ENCODE peak calls at places on chromosomes 16 and 17, in six cellular contexts. V is IMR-90, S is Peyer's patch, W is body of pancreas, X is heart left ventricle, F is HCT116. C is an unnamed sample.
A peak's percentile ranks its signal among the peaks of the same experiment; 100 is the strongest.

GRCh38 chr16:66120656-66121055 is 245.8 kb upstream of the CDH5 start:
- DNase-seq in F (no peak), W (no peak), X (no peak), V (peak; percentile 41), S (no peak), C (no peak)

GRCh38 chr17:9948967-9949366 is 43.9 kb upstream of the RCVRN start:
- DNase-seq in W (no peak), X (peak; percentile 10), S (no peak), F (no peak), V (no peak), C (no peak)

GRCh38 chr17:83079340-83079747 is at the start of gene METRNL:
- DNase-seq in F (no peak), W (peak; percentile 83), S (peak; percentile 90), V (peak; percentile 50), X (peak; percentile 84), C (no peak)

GRCh38 chr17:75364078-75364477 is 41.4 kb downstream of the GRB2 start:
- DNase-seq in S (no peak), F (no peak), W (no peak), V (peak; percentile 84), X (no peak), C (no peak)

GRCh38 chr17:9669551-9670008 is 24.3 kb downstream of the USP43 start:
- DNase-seq in W (no peak), V (no peak), F (no peak), X (no peak), S (no peak), C (no peak)

GRCh38 chr17:53749178-53749577 is 73.5 kb upstream of the KIF2B start:
- DNase-seq in W (peak; percentile 17), S (no peak), F (no peak), X (no peak), V (no peak), C (no peak)

GRCh38 chr17:80035937-80036714 is at the start of gene CCDC40:
- DNase-seq in X (peak; percentile 88), V (peak; percentile 59), S (peak; percentile 91), W (peak; percentile 90), F (peak; percentile 50), C (no peak)

GRCh38 chr17:45149669-45150603 is 1.7 kb downstream of the HEXIM1 start:
- DNase-seq in W (peak; percentile 72), V (peak; percentile 51), X (peak; percentile 74), F (no peak), S (peak; percentile 83), C (no peak)

GRCh38 chr16:17350212-17350611 is 120.5 kb downstream of the XYLT1 start:
- DNase-seq in F (no peak), W (no peak), V (peak; percentile 67), S (peak; percentile 41), X (no peak), C (no peak)

GRCh38 chr16:65657051-65657450 is 535.2 kb upstream of the CDH11 start:
- DNase-seq in W (no peak), S (no peak), F (no peak), X (no peak), V (no peak), C (no peak)

GRCh38 chr16:3460121-3460520 is 16.6 kb downstream of the NAA60 start:
- DNase-seq in X (no peak), W (no peak), F (no peak), V (no peak), S (no peak), C (no peak)

GRCh38 chr16:3458278-3458851 is 14.9 kb downstream of the NAA60 start:
- DNase-seq in V (peak; percentile 49), S (no peak), W (no peak), X (peak; percentile 43), F (no peak), C (no peak)

GRCh38 chr16:3459401-3460090 is 16.1 kb downstream of the NAA60 start:
- DNase-seq in X (no peak), W (no peak), S (no peak), V (peak; percentile 29), F (no peak), C (no peak)

GRCh38 chr16:3457434-3458252 is 14.2 kb downstream of the NAA60 start:
- DNase-seq in X (peak; percentile 91), F (peak; percentile 68), W (peak; percentile 94), V (peak; percentile 87), S (peak; percentile 93), C (peak; percentile 33)

GRCh38 chr16:3458852-3459361 is 15.4 kb downstream of the NAA60 start:
- DNase-seq in W (peak; percentile 69), S (peak; percentile 59), V (peak; percentile 15), X (no peak), F (no peak), C (no peak)
- H3K36me3 ChIP-seq in W (no peaks in the 10 kb centered on the region), S (no peaks in the 10 kb centered on the region), V (no peaks in the 10 kb centered on the region), X (no peaks in the 10 kb centered on the region), F (no peaks in the 10 kb centered on the region), C (no peaks in the 10 kb centered on the region)

GRCh38 chr16:2147981-2148671 is at the start of gene RAB26:
- DNase-seq in X (peak; percentile 86), F (no peak), S (peak; percentile 86), V (peak; percentile 33), W (peak; percentile 99), C (no peak)
- TF ChIP-seq POLR2A in X (no peak), F (no peak), S (peak; percentile 33), V (no peak), W (peak; percentile 90), C (no peak)

DNA sequence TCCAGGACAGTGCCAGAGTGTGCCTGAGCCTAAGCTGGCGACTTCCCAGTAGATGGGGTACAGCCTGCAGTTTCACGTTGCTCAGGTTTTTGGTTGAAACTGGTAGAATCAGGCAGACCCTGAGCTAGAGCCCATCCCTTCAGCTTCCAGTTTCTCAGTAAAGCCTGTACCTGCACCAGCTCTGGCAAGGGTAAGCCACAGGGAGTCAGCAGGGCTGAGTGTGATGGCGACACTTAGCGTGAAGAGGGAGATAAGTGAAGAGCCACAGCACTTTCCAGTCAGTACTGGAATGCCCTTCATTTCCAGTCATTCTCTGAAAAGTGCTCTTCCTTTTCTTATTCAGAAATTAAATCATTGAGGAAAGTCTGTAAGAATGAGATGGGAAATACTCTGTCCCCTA is 22.4 kb downstream of the PLD6 start:
- DNase-seq in S (no peak), F (no peak), W (no peak), X (no peak), V (no peak), C (no peak)
- H3K36me3 ChIP-seq in S (no peaks in the 10 kb centered on the region), F (peaks cover 43% of the 10 kb centered on the region), W (peaks cover 14% of the 10 kb centered on the region), X (peaks cover 77% of the 10 kb centered on the region), V (peaks cover 52% of the 10 kb centered on the region), C (peaks cover 10% of the 10 kb centered on the region)

GRCh38 chr16:73150790-73151189 is 102.9 kb upstream of the ZFHX3 start:
- DNase-seq in F (no peak), W (no peak), X (no peak), S (no peak), V (no peak), C (no peak)

GRCh38 chr16:73152731-73153130 is 104.8 kb upstream of the ZFHX3 start:
- DNase-seq in W (no peak), V (no peak), F (no peak), X (no peak), S (no peak), C (no peak)

GRCh38 chr16:73147958-73148357 is 100.0 kb upstream of the ZFHX3 start:
- DNase-seq in X (no peak), W (no peak), S (no peak), V (no peak), F (no peak), C (no peak)

GRCh38 chr16:73151225-73151624 is 103.3 kb upstream of the ZFHX3 start:
- DNase-seq in F (no peak), W (no peak), V (no peak), X (no peak), S (no peak), C (no peak)

GRCh38 chr16:73149329-73149728 is 101.4 kb upstream of the ZFHX3 start:
- DNase-seq in S (peak; percentile 74), W (peak; percentile 23), X (no peak), F (no peak), V (no peak), C (no peak)
- TF ChIP-seq POLR2A in S (no peak), W (no peak), X (no peak), F (no peak), V (no peak), C (no peak)

GRCh38 chr17:6608321-6608720 is 32.2 kb downstream of the KIAA0753 start:
- DNase-seq in W (no peak), F (peak; percentile 49), X (no peak), S (no peak), V (peak; percentile 41), C (no peak)
- H3K36me3 ChIP-seq in W (peaks cover 3% of the 10 kb centered on the region), F (peaks cover 30% of the 10 kb centered on the region), X (peaks cover 88% of the 10 kb centered on the region), S (no peaks in the 10 kb centered on the region), V (peaks cover 43% of the 10 kb centered on the region), C (peaks cover 26% of the 10 kb centered on the region)

C was measured in esophagus squamous epithelium.